ENCODE peak calls at places on chromosome 10, in seven cellular contexts. One of them, this sample, is unnamed.
A peak's percentile ranks its signal among the peaks of the same experiment; 100 is the strongest.

GRCh38 chr10:43923328-43923727 is 274.6 kb upstream of the ZNF32 start:
- DNase-seq in stimulated activated CD4-positive, alpha-beta T cell treated with anti-CD3 and anti-CD28 coated beads, Interleukin-12 subunit alpha, Interleukin-12 subunit beta, amount 100 ng/mL, for 48 hours: no peak
- DNase-seq in CD8-positive, alpha-beta memory T cell: no peak
- DNase-seq in GM04504: no peak
- DNase-seq in mesenteric fat pad: no peak
- DNase-seq in right lobe of liver: no peak
- DNase-seq in fibroblast of the conjunctiva: no peak
- DNase-seq in this sample: no peak

GRCh38 chr10:84895541-84895940 is 567.2 kb downstream of the CCSER2 start:
- DNase-seq in right lobe of liver: no peak
- DNase-seq in stimulated activated CD4-positive, alpha-beta T cell treated with anti-CD3 and anti-CD28 coated beads, Interleukin-12 subunit alpha, Interleukin-12 subunit beta, amount 100 ng/mL, for 48 hours: no peak
- DNase-seq in fibroblast of the conjunctiva: no peak
- DNase-seq in mesenteric fat pad: no peak
- DNase-seq in CD8-positive, alpha-beta memory T cell: no peak
- DNase-seq in GM04504: no peak
- DNase-seq in this sample: no peak

GRCh38 chr10:43230909-43231522 is 35.8 kb downstream of the RASGEF1A start:
- DNase-seq in right lobe of liver: peak; percentile 23
- DNase-seq in mesenteric fat pad: peak; percentile 86
- DNase-seq in fibroblast of the conjunctiva: no peak
- DNase-seq in CD8-positive, alpha-beta memory T cell: peak; percentile 51
- DNase-seq in GM04504: no peak
- DNase-seq in stimulated activated CD4-positive, alpha-beta T cell treated with anti-CD3 and anti-CD28 coated beads, Interleukin-12 subunit alpha, Interleukin-12 subunit beta, amount 100 ng/mL, for 48 hours: no peak
- DNase-seq in this sample: no peak

GRCh38 chr10:61052469-61053205 is 108.7 kb upstream of the RHOBTB1 start:
- DNase-seq in right lobe of liver: no peak
- DNase-seq in GM04504: no peak
- DNase-seq in stimulated activated CD4-positive, alpha-beta T cell treated with anti-CD3 and anti-CD28 coated beads, Interleukin-12 subunit alpha, Interleukin-12 subunit beta, amount 100 ng/mL, for 48 hours: no peak
- DNase-seq in CD8-positive, alpha-beta memory T cell: no peak
- DNase-seq in fibroblast of the conjunctiva: no peak
- DNase-seq in mesenteric fat pad: no peak
- DNase-seq in this sample: no peak

GRCh38 chr10:48780341-48780740 is 95.7 kb downstream of the WDFY4 start:
- DNase-seq in CD8-positive, alpha-beta memory T cell: no peak
- DNase-seq in fibroblast of the conjunctiva: no peak
- DNase-seq in GM04504: no peak
- DNase-seq in right lobe of liver: no peak
- DNase-seq in mesenteric fat pad: no peak
- DNase-seq in stimulated activated CD4-positive, alpha-beta T cell treated with anti-CD3 and anti-CD28 coated beads, Interleukin-12 subunit alpha, Interleukin-12 subunit beta, amount 100 ng/mL, for 48 hours: no peak
- DNase-seq in this sample: no peak

GRCh38 chr10:31278279-31278941 is 40.6 kb upstream of the ZEB1 start:
- DNase-seq in CD8-positive, alpha-beta memory T cell: no peak
- DNase-seq in mesenteric fat pad: no peak
- DNase-seq in stimulated activated CD4-positive, alpha-beta T cell treated with anti-CD3 and anti-CD28 coated beads, Interleukin-12 subunit alpha, Interleukin-12 subunit beta, amount 100 ng/mL, for 48 hours: no peak
- DNase-seq in fibroblast of the conjunctiva: no peak
- DNase-seq in right lobe of liver: no peak
- DNase-seq in GM04504: no peak
- DNase-seq in this sample: no peak

GRCh38 chr10:32253300-32253699 is 93.7 kb downstream of the EPC1 start:
- DNase-seq in CD8-positive, alpha-beta memory T cell: no peak
- DNase-seq in mesenteric fat pad: no peak
- DNase-seq in stimulated activated CD4-positive, alpha-beta T cell treated with anti-CD3 and anti-CD28 coated beads, Interleukin-12 subunit alpha, Interleukin-12 subunit beta, amount 100 ng/mL, for 48 hours: peak; percentile 16
- DNase-seq in fibroblast of the conjunctiva: no peak
- DNase-seq in GM04504: no peak
- DNase-seq in right lobe of liver: no peak
- DNase-seq in this sample: no peak

GRCh38 chr10:12699258-12699700 is 302.2 kb downstream of the CCDC3 start:
- DNase-seq in fibroblast of the conjunctiva: no peak
- DNase-seq in stimulated activated CD4-positive, alpha-beta T cell treated with anti-CD3 and anti-CD28 coated beads, Interleukin-12 subunit alpha, Interleukin-12 subunit beta, amount 100 ng/mL, for 48 hours: no peak
- DNase-seq in right lobe of liver: no peak
- DNase-seq in mesenteric fat pad: no peak
- DNase-seq in CD8-positive, alpha-beta memory T cell: no peak
- DNase-seq in GM04504: peak; percentile 48
- DNase-seq in this sample: no peak

GRCh38 chr10:48456808-48457761 is 147.8 kb downstream of the ARHGAP22 start:
- DNase-seq in mesenteric fat pad: peak; percentile 53
- DNase-seq in GM04504: no peak
- DNase-seq in stimulated activated CD4-positive, alpha-beta T cell treated with anti-CD3 and anti-CD28 coated beads, Interleukin-12 subunit alpha, Interleukin-12 subunit beta, amount 100 ng/mL, for 48 hours: no peak
- DNase-seq in fibroblast of the conjunctiva: no peak
- DNase-seq in CD8-positive, alpha-beta memory T cell: no peak
- DNase-seq in right lobe of liver: no peak
- DNase-seq in this sample: no peak

GRCh38 chr10:43235070-43235900 is 31.6 kb downstream of the RASGEF1A start:
- DNase-seq in mesenteric fat pad: peak; percentile 57
- DNase-seq in CD8-positive, alpha-beta memory T cell: peak; percentile 19
- DNase-seq in fibroblast of the conjunctiva: no peak
- DNase-seq in GM04504: no peak
- DNase-seq in stimulated activated CD4-positive, alpha-beta T cell treated with anti-CD3 and anti-CD28 coated beads, Interleukin-12 subunit alpha, Interleukin-12 subunit beta, amount 100 ng/mL, for 48 hours: no peak
- DNase-seq in right lobe of liver: peak; percentile 34
- DNase-seq in this sample: no peak

GRCh38 chr10:4771554-4772201 is 54.3 kb upstream of the AKR1E2 start:
- DNase-seq in mesenteric fat pad: no peak
- DNase-seq in GM04504: no peak
- DNase-seq in fibroblast of the conjunctiva: no peak
- DNase-seq in stimulated activated CD4-positive, alpha-beta T cell treated with anti-CD3 and anti-CD28 coated beads, Interleukin-12 subunit alpha, Interleukin-12 subunit beta, amount 100 ng/mL, for 48 hours: no peak
- DNase-seq in CD8-positive, alpha-beta memory T cell: no peak
- DNase-seq in right lobe of liver: no peak
- DNase-seq in this sample: no peak

GRCh38 chr10:118916777-118917176 is 112.7 kb upstream of the NANOS1 start:
- DNase-seq in mesenteric fat pad: no peak
- DNase-seq in right lobe of liver: no peak
- DNase-seq in stimulated activated CD4-positive, alpha-beta T cell treated with anti-CD3 and anti-CD28 coated beads, Interleukin-12 subunit alpha, Interleukin-12 subunit beta, amount 100 ng/mL, for 48 hours: no peak
- DNase-seq in fibroblast of the conjunctiva: no peak
- DNase-seq in CD8-positive, alpha-beta memory T cell: no peak
- DNase-seq in GM04504: no peak
- DNase-seq in this sample: no peak

GRCh38 chr10:110260746-110261477 is 43.8 kb downstream of the SMNDC1 start:
- DNase-seq in GM04504: peak; percentile 6
- DNase-seq in CD8-positive, alpha-beta memory T cell: no peak
- DNase-seq in right lobe of liver: no peak
- DNase-seq in mesenteric fat pad: no peak
- DNase-seq in stimulated activated CD4-positive, alpha-beta T cell treated with anti-CD3 and anti-CD28 coated beads, Interleukin-12 subunit alpha, Interleukin-12 subunit beta, amount 100 ng/mL, for 48 hours: no peak
- DNase-seq in fibroblast of the conjunctiva: no peak
- DNase-seq in this sample: no peak